ENCODE peak calls at places on chromosome 16, in five cellular contexts. Y is astrocyte, W is A549, F is gastrocnemius medialis, D is AG09309. R is an unnamed sample.

GRCh38 chr16:49495596-49496355 is 122.2 kb downstream of the C16orf78 start:
- DNase-seq in Y (no peak), W (no peak), D (no peak), F (no peak), R (no peak)

GRCh38 chr16:54493594-54493993 is 207.0 kb upstream of the IRX3 start:
- DNase-seq in F (no peak), W (no peak), D (no peak), Y (peak), R (no peak)

GRCh38 chr16:9159839-9160550 is 68.6 kb downstream of the HAPSTR1 start:
- DNase-seq in W (peak), Y (peak), D (no peak), F (no peak), R (no peak)

GRCh38 chr16:79110242-79110641 is 490.3 kb downstream of the MAF start:
- DNase-seq in D (no peak), Y (no peak), F (no peak), W (no peak), R (no peak)

GRCh38 chr16:66857437-66857836 is 13.2 kb downstream of the CA7 start:
- DNase-seq in W (no peak), F (no peak), D (no peak), Y (no peak), R (no peak)

GRCh38 chr16:66199189-66199588 is 167.3 kb upstream of the CDH5 start:
- DNase-seq in D (peak), F (no peak), W (no peak), Y (no peak), R (no peak)

GRCh38 chr16:86483-86952 is 8.5 kb downstream of the MPG start:
- DNase-seq in Y (no peak), F (no peak), D (no peak), W (no peak), R (no peak)

GRCh38 chr16:83059237-83059636 is 432.5 kb downstream of the CDH13 start:
- DNase-seq in W (no peak), F (peak), Y (no peak), D (no peak), R (no peak)

GRCh38 chr16:2586241-2586640 is 48.4 kb downstream of the PDPK1 start:
- DNase-seq in Y (no peak), W (no peak), D (no peak), F (no peak), R (no peak)

GRCh38 chr16:13390093-13390985 is 488.9 kb downstream of the SHISA9 start:
- DNase-seq in D (no peak), F (no peak), Y (no peak), W (no peak), R (no peak)

GRCh38 chr16:86505185-86505898 is 5.0 kb upstream of the FOXF1 start:
- DNase-seq in F (no peak), W (no peak), D (no peak), Y (no peak), R (no peak)

GRCh38 chr16:72854537-72854936 is 193.4 kb downstream of the ZFHX3 start:
- DNase-seq in F (no peak), Y (no peak), W (no peak), D (no peak), R (no peak)

GRCh38 chr16:4936991-4937781 is at the start of gene PPL:
- DNase-seq in D (no peak), W (peak), Y (no peak), F (peak), R (no peak)

GRCh38 chr16:740459-740763 is 386 bp downstream of the CIAO3 start:
- DNase-seq in Y (no peak), D (no peak), W (no peak), F (no peak), R (no peak)

GRCh38 chr16:56013962-56014552 is 138.9 kb upstream of the CES5A start:
- DNase-seq in Y (no peak), W (peak), D (no peak), F (no peak), R (no peak)

GRCh38 chr16:26524831-26525230 is 541.9 kb upstream of the C16orf82 start:
- DNase-seq in W (no peak), Y (no peak), F (no peak), D (no peak), R (no peak)

GRCh38 chr16:1992475-1993292 is 2.9 kb downstream of the SYNGR3 start:
- DNase-seq in W (no peak), D (no peak), Y (no peak), F (no peak), R (no peak)

GRCh38 chr16:8826278-8826879 is 28.7 kb downstream of the PMM2 start:
- DNase-seq in F (no peak), Y (no peak), W (no peak), D (no peak), R (no peak)

GRCh38 chr16:48126801-48127644 is 28.8 kb downstream of the ABCC12 start:
- DNase-seq in D (peak), Y (peak), F (peak), W (peak), R (peak)

GRCh38 chr16:66486773-66487579 is 59.9 kb downstream of the BEAN1 start:
- DNase-seq in D (no peak), Y (peak), F (no peak), W (peak), R (no peak)

GRCh38 chr16:72270531-72270930 is 98.6 kb upstream of the PMFBP1 start:
- DNase-seq in F (no peak), W (no peak), Y (no peak), D (no peak), R (no peak)

GRCh38 chr16:70795513-70795912 is 5.4 kb downstream of the VAC14 start:
- DNase-seq in Y (no peak), D (no peak), W (no peak), F (no peak), R (no peak)

GRCh38 chr16:58685084-58685449 is 497 bp upstream of the SLC38A7 start:
- DNase-seq in D (no peak), F (no peak), W (peak), Y (no peak), R (no peak)

GRCh38 chr16:75860654-75861053 is 134.4 kb upstream of the CPHXL start:
- DNase-seq in D (no peak), F (no peak), W (no peak), Y (no peak), R (no peak)

GRCh38 chr16:87391324-87391949 is 699 bp upstream of the MAP1LC3B start:
- DNase-seq in W (peak), D (no peak), Y (no peak), F (peak), R (no peak)

GRCh38 chr16:68592466-68593337 is 52.4 kb upstream of the CDH3 start:
- DNase-seq in W (peak), D (no peak), Y (no peak), F (no peak), R (no peak)

GRCh38 chr16:74700206-74701040 is at the start of gene MLKL:
- DNase-seq in Y (peak), W (peak), F (peak), D (no peak), R (no peak)

GRCh38 chr16:83937922-83938875 is 14.8 kb upstream of the OSGIN1 start:
- DNase-seq in W (no peak), Y (no peak), D (no peak), F (no peak), R (no peak)

GRCh38 chr16:27428035-27428785 is 26.2 kb downstream of the IL21R start:
- DNase-seq in Y (no peak), W (no peak), D (no peak), F (no peak), R (no peak)

GRCh38 chr16:970766-971581 is at the start of gene LMF1:
- DNase-seq in Y (peak), D (no peak), F (peak), W (peak), R (peak)

GRCh38 chr16:13835935-13836334 is 84.0 kb upstream of the ERCC4 start:
- DNase-seq in W (no peak), F (no peak), D (no peak), Y (no peak), R (no peak)

GRCh38 chr16:88633684-88634140 is 4.7 kb upstream of the IL17C start:
- DNase-seq in Y (no peak), F (no peak), W (peak), D (no peak), R (no peak)

GRCh38 chr16:48011888-48012658 is 143.7 kb downstream of the ABCC12 start:
- DNase-seq in D (no peak), Y (no peak), W (no peak), F (no peak), R (no peak)

GRCh38 chr16:65658339-65659275 is 536.7 kb upstream of the CDH11 start:
- DNase-seq in F (no peak), Y (peak), D (peak), W (peak), R (peak)

GRCh38 chr16:85917959-85918358 is 19.0 kb downstream of the IRF8 start:
- DNase-seq in D (no peak), Y (no peak), F (no peak), W (no peak), R (no peak)

GRCh38 chr16:85557083-85557975 is 55.8 kb upstream of the GSE1 start:
- DNase-seq in F (no peak), D (no peak), W (peak), Y (no peak), R (no peak)

GRCh38 chr16:86343111-86343642 is 167.2 kb upstream of the FOXF1 start:
- DNase-seq in W (no peak), D (no peak), F (no peak), Y (peak), R (no peak)

GRCh38 chr16:71746442-71747046 is 22.0 kb upstream of the PHLPP2 start:
- DNase-seq in Y (peak), F (no peak), W (peak), D (no peak), R (no peak)

DNA sequence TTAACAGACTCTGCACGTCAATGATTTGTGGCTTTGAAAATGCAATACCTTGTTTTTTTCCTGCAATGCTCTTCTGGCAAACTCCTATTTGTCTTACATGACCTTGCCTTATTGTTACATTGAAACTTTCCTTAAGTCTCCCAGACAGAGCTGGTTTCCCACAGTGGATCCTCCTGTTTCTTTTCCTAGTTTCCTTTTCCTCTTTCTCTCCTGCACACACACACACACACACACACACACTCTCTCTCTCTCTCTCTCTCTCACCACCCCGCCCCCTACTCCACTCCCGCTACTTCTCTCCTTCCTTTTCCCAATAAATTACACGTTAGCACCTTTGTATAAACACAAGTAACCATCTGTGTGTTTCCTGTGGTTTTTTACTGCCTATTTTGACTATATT is 2.3 kb downstream of the ORC6 start:
- DNase-seq in F (no peak), Y (no peak), D (no peak), W (no peak), R (no peak)
- H3K4me3 ChIP-seq in F (no peak), Y (no peak), D (no peak), W (peak), R (no peak)

GRCh38 chr16:30609928-30610839 is at the start of gene ZNF689:
- DNase-seq in F (peak), D (peak), Y (peak), W (peak), R (peak)
- TF ChIP-seq CTCF in F (no peak), D (no peak), Y (no peak), W (no peak), R (no peak)

GRCh38 chr16:10576390-10577304 is 3.8 kb downstream of the EMP2 start:
- DNase-seq in Y (no peak), F (no peak), D (no peak), W (no peak), R (no peak)

GRCh38 chr16:10577305-10578202 is 2.8 kb downstream of the EMP2 start:
- DNase-seq in W (no peak), D (no peak), Y (no peak), F (peak), R (peak)

GRCh38 chr16:10579965-10580918 is at the start of gene EMP2:
- DNase-seq in F (peak), D (no peak), Y (peak), W (peak), R (no peak)

GRCh38 chr16:10579575-10579964 is 828 bp downstream of the EMP2 start:
- DNase-seq in Y (no peak), F (no peak), W (no peak), D (no peak), R (no peak)

DNA sequence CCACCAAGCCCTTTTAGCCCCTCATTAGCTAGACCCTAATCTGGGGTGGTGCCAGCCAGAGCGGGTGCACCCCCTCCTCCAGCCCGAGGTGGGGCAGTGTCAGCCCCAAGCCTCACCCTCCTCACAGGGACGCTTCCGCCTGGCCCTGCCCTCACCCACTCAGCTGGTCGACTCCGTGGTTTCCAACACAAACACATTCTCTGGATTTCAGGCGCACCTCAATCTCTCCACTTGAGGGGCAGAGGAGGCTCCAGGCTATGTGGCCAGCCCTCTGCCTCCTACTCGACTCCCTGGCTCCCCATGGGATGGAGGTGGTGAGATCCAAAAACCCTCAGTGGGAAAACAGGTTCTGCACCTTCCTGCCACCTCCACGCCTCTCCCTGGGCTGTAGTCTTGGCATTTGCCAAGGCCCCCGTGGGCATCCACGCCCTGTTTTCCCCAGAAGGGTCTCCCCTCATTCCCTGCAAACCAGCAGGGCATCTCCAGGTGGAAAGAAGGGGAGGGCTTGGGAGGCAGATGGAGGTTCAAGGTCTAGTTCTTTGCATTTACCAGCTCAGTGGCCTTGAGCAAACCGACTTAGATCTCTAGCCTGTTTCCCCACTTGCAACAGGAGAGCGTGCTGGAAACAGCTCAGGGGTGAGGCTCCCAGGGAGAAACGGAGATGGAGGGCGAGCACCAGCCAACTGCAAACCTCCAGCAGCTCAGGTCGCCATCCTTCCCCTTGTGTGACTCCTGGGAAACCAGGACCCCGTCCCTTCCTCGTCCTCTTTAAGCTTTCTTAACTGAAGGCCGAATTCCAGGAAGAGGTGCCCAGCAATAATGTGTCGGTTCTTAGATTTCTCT is 1.7 kb downstream of the EMP2 start:
- DNase-seq in W (no peak), F (no peak), D (no peak), Y (no peak), R (no peak)
- H3K4me3 ChIP-seq in W (no peak), F (peak), D (no peak), Y (no peak), R (peak)

GRCh38 chr16:23155445-23156049 is 6.3 kb upstream of the USP31 start:
- DNase-seq in W (peak), Y (no peak), F (no peak), D (no peak), R (no peak)
- TF ChIP-seq CTCF in W (peak), Y (peak), F (peak), D (peak), R (peak)

GRCh38 chr16:15981382-15981781 is 32.0 kb downstream of the ABCC1 start:
- DNase-seq in F (no peak), D (no peak), W (no peak), Y (no peak), R (no peak)
- H3K4me3 ChIP-seq in F (no peak), D (no peak), W (no peak), Y (no peak), R (no peak)

DNA sequence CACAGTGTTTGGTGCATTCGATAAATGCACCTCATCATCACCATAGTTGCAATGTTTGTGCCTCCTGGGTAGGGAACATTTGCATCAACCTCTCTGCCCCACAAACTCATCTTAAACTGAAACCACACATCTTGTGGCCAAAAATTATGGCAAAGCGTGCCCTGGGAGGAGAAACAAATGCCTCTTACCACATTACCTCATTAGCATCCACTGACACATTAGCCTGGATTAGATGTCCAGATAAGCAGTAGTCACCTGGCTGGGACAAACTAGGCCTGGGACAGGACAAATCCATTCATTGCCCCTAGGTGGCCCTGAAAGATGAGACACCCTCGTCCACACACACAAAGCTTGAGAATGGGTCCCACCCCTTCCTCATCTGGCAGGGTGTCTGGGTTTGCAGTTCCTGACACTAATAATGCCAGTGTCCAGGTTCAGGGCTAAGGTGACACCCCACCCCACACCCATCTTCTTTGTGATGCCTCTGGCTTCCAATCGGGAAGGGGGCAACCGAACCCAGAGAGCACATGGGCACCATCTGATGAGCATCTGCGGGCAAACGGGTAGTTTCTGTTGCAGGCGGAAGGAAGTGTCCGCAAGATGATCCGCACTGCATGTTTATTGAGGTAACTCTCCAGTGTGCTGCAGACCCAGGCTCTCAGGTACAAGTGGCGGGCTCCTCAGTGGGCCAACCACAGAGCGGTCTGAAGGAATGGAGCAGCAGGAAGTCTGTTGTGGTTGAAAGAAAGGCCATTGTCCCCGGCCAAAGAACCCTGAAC is 8.6 kb downstream of the XYLT1 start:
- DNase-seq in D (no peak), W (no peak), Y (no peak), F (no peak), R (no peak)
- TF ChIP-seq CTCF in D (no peak), W (no peak), Y (no peak), F (no peak), R (no peak)